ENCODE peak calls at places on chromosomes 5 and 9, in four cellular contexts. M, A, W and U are unnamed samples.

GRCh38 chr5:45796959-45797553 is 100.9 kb upstream of the HCN1 start:
- DNase-seq in M (no peak), A (no peak), W (no peak), U (no peak)

GRCh38 chr9:6413365-6414263 is 615 bp downstream of the UHRF2 start:
- DNase-seq in M (no peak), A (peak; percentile 77), W (no peak), U (no peak)

GRCh38 chr5:93053825-93054224 is 527.2 kb downstream of the NR2F1-AS1 start:
- DNase-seq in M (no peak), A (no peak), W (no peak), U (peak; percentile 71)

GRCh38 chr9:28961625-28962024 is 1388.3 kb upstream of the C9orf72 start:
- DNase-seq in M (no peak), A (no peak), W (no peak), U (no peak)

GRCh38 chr5:107546685-107547084 is 124.1 kb downstream of the EFNA5 start:
- DNase-seq in M (no peak), A (no peak), W (no peak), U (no peak)

GRCh38 chr5:179261301-179262125 is 83.7 kb downstream of the ADAMTS2 start:
- DNase-seq in M (peak; percentile 72), A (peak; percentile 91), W (no peak), U (peak; percentile 75)

GRCh38 chr5:110536120-110537115 is 190.1 kb downstream of the TMEM232 start:
- DNase-seq in M (peak; percentile 41), A (no peak), W (no peak), U (no peak)

GRCh38 chr9:4769321-4770080 is 23.2 kb upstream of the RCL1 start:
- DNase-seq in M (no peak), A (no peak), W (no peak), U (no peak)

GRCh38 chr9:89537166-89537565 is 39.3 kb upstream of the SEMA4D start:
- DNase-seq in M (no peak), A (peak; percentile 75), W (no peak), U (no peak)

GRCh38 chr9:89695441-89695891 is 90.7 kb downstream of the GADD45G start:
- DNase-seq in M (no peak), A (no peak), W (no peak), U (no peak)

GRCh38 chr9:115672477-115673316 is 480.9 kb upstream of the PAPPA start:
- DNase-seq in M (no peak), A (no peak), W (no peak), U (peak; percentile 1)

GRCh38 chr9:129262261-129262660 is 84.2 kb upstream of the IER5L start:
- DNase-seq in M (no peak), A (no peak), W (no peak), U (no peak)

GRCh38 chr9:124871156-124871561 is 9.2 kb downstream of the ARPC5L start:
- DNase-seq in M (no peak), A (no peak), W (no peak), U (no peak)

GRCh38 chr5:121870489-121870888 is 18.8 kb downstream of the FTMT start:
- DNase-seq in M (no peak), A (no peak), W (no peak), U (no peak)

GRCh38 chr9:129270205-129270604 is 92.1 kb upstream of the IER5L start:
- DNase-seq in M (no peak), A (no peak), W (peak; percentile 93), U (no peak)

GRCh38 chr9:4674783-4675182 is 4.6 kb upstream of the CDC37L1 start:
- DNase-seq in M (no peak), A (no peak), W (no peak), U (peak; percentile 34)

GRCh38 chr5:35026280-35026840 is 21.4 kb downstream of the AGXT2 start:
- DNase-seq in M (no peak), A (no peak), W (no peak), U (no peak)

GRCh38 chr9:129367287-129367686 is 189.2 kb upstream of the IER5L start:
- DNase-seq in M (no peak), A (no peak), W (no peak), U (no peak)

GRCh38 chr5:64612349-64612961 is 77.8 kb upstream of the SHISAL2B start:
- DNase-seq in M (no peak), A (peak; percentile 20), W (no peak), U (peak; percentile 39)

GRCh38 chr5:74342948-74343682 is 297.4 kb downstream of the ENC1 start:
- DNase-seq in M (no peak), A (no peak), W (no peak), U (no peak)

GRCh38 chr9:6007770-6008168 is 7.7 kb downstream of the RANBP6 start:
- DNase-seq in M (no peak), A (peak; percentile 90), W (no peak), U (peak; percentile 54)

GRCh38 chr5:163478126-163478981 is 17.9 kb downstream of the HMMR start:
- DNase-seq in M (no peak), A (no peak), W (no peak), U (no peak)

GRCh38 chr9:16985559-16986348 is 115.3 kb upstream of the BNC2 start:
- DNase-seq in M (no peak), A (no peak), W (no peak), U (no peak)

GRCh38 chr5:55540024-55540423 is 5.3 kb upstream of the PLPP1 start:
- DNase-seq in M (no peak), A (no peak), W (no peak), U (no peak)

GRCh38 chr9:113988951-113989780 is 88.9 kb downstream of the AMBP start:
- DNase-seq in M (no peak), A (no peak), W (no peak), U (no peak)

GRCh38 chr9:81716409-81716808 is 27.1 kb upstream of the TLE1 start:
- DNase-seq in M (no peak), A (no peak), W (no peak), U (no peak)

GRCh38 chr9:36895744-36896260 is 138.3 kb downstream of the PAX5 start:
- DNase-seq in M (no peak), A (no peak), W (no peak), U (no peak)

GRCh38 chr5:181164076-181164952 is 16.9 kb downstream of the OR2V2 start:
- DNase-seq in M (no peak), A (no peak), W (no peak), U (no peak)

DNA sequence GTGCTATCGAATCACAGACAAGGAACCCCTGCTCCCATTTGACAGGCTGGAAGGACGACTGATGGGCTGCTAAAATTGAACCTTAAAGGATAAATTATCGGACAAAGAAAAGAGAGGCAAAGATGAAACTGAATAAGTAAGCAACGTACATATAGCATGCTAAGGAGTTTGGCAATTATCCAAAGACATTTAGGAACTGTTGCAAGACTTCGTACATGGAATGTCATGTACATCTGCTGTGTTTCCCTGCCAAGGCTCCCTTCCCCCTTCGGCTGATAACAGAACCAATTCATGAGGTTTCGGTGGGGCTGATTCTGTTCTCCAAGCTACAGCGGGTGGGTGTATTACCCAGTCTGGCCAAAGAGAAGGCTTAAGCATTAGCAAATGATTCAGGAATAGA is 190.8 kb upstream of the FREM1 start:
- DNase-seq in M (no peak), A (no peak), W (no peak), U (no peak)
- TF ChIP-seq TCF12 in M (no peak), A (no peak), W (no peak), U (no peak)

GRCh38 chr5:127802477-127802865 is 99.3 kb downstream of the CCDC192 start:
- DNase-seq in M (no peak), A (no peak), W (no peak), U (no peak)

GRCh38 chr5:127801751-127802476 is 98.7 kb downstream of the CCDC192 start:
- DNase-seq in M (no peak), A (no peak), W (no peak), U (no peak)

GRCh38 chr5:127796207-127796606 is 93.0 kb downstream of the CCDC192 start:
- DNase-seq in M (no peak), A (no peak), W (no peak), U (no peak)

GRCh38 chr5:127793879-127794278 is 90.7 kb downstream of the CCDC192 start:
- DNase-seq in M (no peak), A (no peak), W (no peak), U (no peak)

DNA sequence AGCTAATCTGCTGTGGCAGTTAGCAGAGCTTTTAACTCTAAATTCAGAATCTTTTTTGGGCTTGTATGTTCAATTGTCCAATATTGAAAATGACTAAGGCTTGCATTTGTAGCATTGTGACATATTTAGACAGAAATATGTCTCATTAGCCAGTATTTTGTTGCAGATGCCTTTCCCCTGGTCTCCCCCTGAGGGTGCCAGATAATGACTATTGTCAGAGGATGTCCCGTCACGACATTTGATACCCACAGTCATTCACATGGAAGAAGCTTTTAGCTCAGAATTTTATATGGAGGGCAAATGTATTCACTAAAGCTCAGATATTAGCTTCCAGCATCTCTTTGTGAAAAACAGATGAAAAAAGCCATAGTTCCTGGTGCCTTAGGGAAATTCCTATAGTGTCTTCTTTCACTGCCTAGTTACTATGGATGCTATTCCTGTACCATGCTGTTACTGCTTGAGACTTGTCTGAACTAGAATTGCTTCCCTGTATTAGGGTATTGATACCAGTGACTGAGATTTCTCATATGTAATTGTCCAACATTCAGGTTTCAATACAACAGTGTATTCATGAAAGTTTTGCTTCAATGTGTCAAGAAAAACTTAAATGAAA is 96.2 kb downstream of the CCDC192 start:
- DNase-seq in M (no peak), A (no peak), W (no peak), U (no peak)
- TF ChIP-seq TCF12 in M (no peak), A (no peak), W (no peak), U (no peak)

DNA sequence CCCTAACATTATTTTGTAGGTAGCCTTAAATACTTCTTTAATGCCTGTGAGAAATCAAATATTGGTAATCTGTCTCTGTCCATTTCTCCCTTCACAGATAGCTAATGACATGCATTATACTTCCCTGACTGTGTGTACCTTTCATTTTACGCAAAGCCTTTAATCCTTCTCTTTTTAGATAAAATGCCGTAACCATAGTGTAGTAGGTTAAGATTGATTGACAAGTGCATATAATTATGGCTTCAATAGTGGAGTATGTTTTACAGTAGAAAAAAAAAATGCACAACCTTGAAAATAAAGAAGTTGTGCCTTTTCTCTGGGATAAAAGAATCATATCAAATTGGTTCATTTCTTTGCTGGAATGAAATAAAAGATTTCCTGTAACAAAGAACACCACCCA is 559.6 kb upstream of the GRAMD2B start:
- DNase-seq in M (no peak), A (no peak), W (no peak), U (no peak)
- TF ChIP-seq TCF12 in M (no peak), A (no peak), W (no peak), U (no peak)

DNA sequence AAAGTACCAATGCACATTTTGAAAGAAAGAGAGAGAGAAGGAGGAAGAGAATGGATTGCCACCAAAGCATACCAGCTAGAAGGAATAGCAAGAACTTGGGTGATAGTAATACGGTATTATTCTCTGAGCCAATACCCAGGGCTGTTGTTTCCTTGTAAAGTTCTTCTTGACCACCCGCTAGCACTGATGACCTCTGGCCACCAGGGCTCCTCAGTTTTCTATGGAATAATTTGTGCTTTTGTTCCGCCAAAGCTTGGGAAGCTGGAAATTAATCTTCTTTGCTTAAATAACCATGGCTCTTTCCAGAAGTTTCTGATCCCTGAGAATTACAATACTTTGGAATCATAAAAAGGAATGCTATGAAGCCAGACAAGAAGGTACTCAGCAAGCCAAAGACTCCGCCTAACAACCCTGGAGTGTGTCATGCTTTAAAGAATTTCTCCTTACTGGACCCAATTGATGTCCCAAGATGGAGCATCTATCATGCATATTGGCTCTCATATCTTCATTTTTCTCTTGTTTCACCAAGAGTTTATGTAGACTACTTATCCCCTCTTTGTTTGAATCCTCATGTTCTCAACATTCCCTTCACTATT is 29.8 kb downstream of the OR2K2 start:
- DNase-seq in M (no peak), A (no peak), W (no peak), U (no peak)
- TF ChIP-seq TCF12 in M (no peak), A (no peak), W (no peak), U (no peak)